ENCODE peak calls at places on chromosome 7, in nine cellular contexts. S is right lobe of liver, G is GM12878, X is stomach, B is prostate gland, O is NB4, D is sigmoid colon, P is A549, V is adrenal gland. A is an unnamed sample.

GRCh38 chr7:44289341-44290249 is 35.8 kb downstream of the CAMK2B start:
- DNase-seq in D (peak), X (peak), S (no peak), O (no peak), P (no peak), G (no peak), V (peak), B (no peak), A (no peak)

GRCh38 chr7:12670759-12671545 is 16.5 kb upstream of the ARL4A start:
- DNase-seq in G (no peak), O (peak), P (no peak), X (no peak), D (no peak), S (no peak), V (no peak), B (no peak), A (no peak)

GRCh38 chr7:21616796-21617436 is 74.1 kb downstream of the DNAH11 start:
- DNase-seq in O (no peak), D (no peak), P (peak), B (no peak), X (no peak), V (no peak), S (no peak), G (no peak), A (peak)

GRCh38 chr7:98398567-98399372 is 2.1 kb downstream of the BAIAP2L1 start:
- DNase-seq in D (no peak), B (peak), X (no peak), O (no peak), P (no peak), G (no peak), S (peak), V (no peak), A (no peak)

GRCh38 chr7:26379711-26380110 is 88.0 kb downstream of the SNX10 start:
- DNase-seq in B (no peak), P (no peak), V (no peak), O (no peak), X (no peak), D (no peak), S (no peak), G (no peak), A (no peak)

GRCh38 chr7:27459021-27459728 is 203.5 kb downstream of the HIBADH start:
- DNase-seq in V (peak), G (no peak), P (no peak), X (no peak), O (no peak), S (no peak), B (no peak), D (peak), A (no peak)

GRCh38 chr7:111091623-111092370 is 870 bp downstream of the LRRN3 start:
- DNase-seq in P (no peak), V (no peak), D (no peak), S (no peak), B (no peak), G (no peak), X (no peak), O (no peak), A (no peak)

GRCh38 chr7:84055904-84056615 is 138.5 kb downstream of the SEMA3A start:
- DNase-seq in P (no peak), B (no peak), S (no peak), O (no peak), X (no peak), D (no peak), G (no peak), V (no peak), A (no peak)

GRCh38 chr7:132526111-132526741 is 50.0 kb downstream of the PLXNA4 start:
- DNase-seq in O (no peak), B (no peak), G (no peak), X (no peak), P (no peak), D (no peak), S (no peak), V (no peak), A (no peak)

GRCh38 chr7:13035233-13035632 is 347.8 kb downstream of the ARL4A start:
- DNase-seq in S (no peak), V (no peak), O (peak), D (no peak), B (no peak), P (no peak), G (no peak), X (no peak), A (no peak)

GRCh38 chr7:22662490-22663145 is 64.4 kb upstream of the IL6 start:
- DNase-seq in O (no peak), G (no peak), D (no peak), B (no peak), X (no peak), P (no peak), S (no peak), V (no peak), A (no peak)

GRCh38 chr7:101486764-101487458 is 124.2 kb downstream of the COL26A1 start:
- DNase-seq in X (no peak), V (no peak), B (no peak), D (no peak), P (no peak), G (no peak), S (peak), O (no peak), A (no peak)

GRCh38 chr7:158301221-158301620 is 286.4 kb downstream of the PTPRN2 start:
- DNase-seq in D (no peak), B (no peak), G (no peak), P (no peak), S (no peak), V (no peak), O (no peak), X (peak), A (no peak)

GRCh38 chr7:69599211-69599878 is 1.1 kb downstream of the AUTS2 start:
- DNase-seq in V (no peak), O (peak), X (no peak), S (no peak), P (peak), G (no peak), B (no peak), D (peak), A (peak)

GRCh38 chr7:106278695-106279094 is 6.1 kb downstream of the NAMPT start:
- DNase-seq in X (no peak), P (no peak), D (no peak), B (no peak), O (no peak), V (no peak), S (no peak), G (no peak), A (no peak)

GRCh38 chr7:93036807-93037206 is 81.0 kb downstream of the SAMD9 start:
- DNase-seq in V (no peak), B (no peak), G (peak), D (no peak), P (no peak), O (no peak), X (no peak), S (no peak), A (no peak)

GRCh38 chr7:945556-946255 is 8.8 kb downstream of the ADAP1 start:
- DNase-seq in X (peak), S (peak), V (no peak), P (no peak), B (peak), G (no peak), D (peak), O (no peak), A (no peak)

GRCh38 chr7:610531-611280 is 91.1 kb upstream of the PDGFA start:
- DNase-seq in X (no peak), V (peak), P (no peak), O (no peak), D (no peak), B (no peak), S (no peak), G (no peak), A (no peak)

GRCh38 chr7:129066290-129067131 is 11.6 kb upstream of the TNPO3 start:
- DNase-seq in X (no peak), V (peak), B (no peak), G (no peak), D (no peak), O (peak), P (peak), S (no peak), A (peak)

GRCh38 chr7:154480817-154481216 is 428.6 kb downstream of the DPP6 start:
- DNase-seq in X (no peak), V (no peak), B (no peak), O (no peak), P (no peak), G (no peak), D (no peak), S (no peak), A (no peak)

GRCh38 chr7:1223196-1224092 is 9.2 kb upstream of the UNCX start:
- DNase-seq in O (peak), G (no peak), P (no peak), S (no peak), D (no peak), B (no peak), X (no peak), V (no peak), A (no peak)

GRCh38 chr7:116911799-116912198 is 41.5 kb upstream of the ST7 start:
- DNase-seq in V (no peak), X (no peak), S (no peak), O (no peak), D (no peak), G (no peak), B (no peak), P (no peak), A (no peak)

GRCh38 chr7:155145477-155146255 is 75.5 kb downstream of the HTR5A start:
- DNase-seq in O (no peak), X (no peak), D (no peak), S (no peak), B (no peak), G (no peak), V (no peak), P (no peak), A (no peak)

GRCh38 chr7:130884437-130885417 is 150.7 kb upstream of the KLF14 start:
- DNase-seq in O (no peak), X (no peak), V (no peak), B (no peak), D (no peak), S (no peak), G (no peak), P (no peak), A (no peak)

GRCh38 chr7:50205011-50205410 is 99.5 kb upstream of the IKZF1 start:
- DNase-seq in D (no peak), O (no peak), G (no peak), S (no peak), X (no peak), V (no peak), B (no peak), P (no peak), A (no peak)

GRCh38 chr7:75616421-75617167 is 122.1 kb downstream of the HIP1 start:
- DNase-seq in X (no peak), S (no peak), G (no peak), V (no peak), O (peak), P (no peak), B (no peak), D (no peak), A (no peak)

GRCh38 chr7:75614390-75614789 is 122.3 kb downstream of the SPDYE5 start:
- DNase-seq in B (no peak), O (peak), X (no peak), P (no peak), V (no peak), G (no peak), S (no peak), D (no peak), A (no peak)

GRCh38 chr7:75613351-75613750 is 121.2 kb downstream of the SPDYE5 start:
- DNase-seq in O (peak), P (no peak), B (no peak), X (no peak), V (no peak), S (no peak), D (no peak), G (no peak), A (no peak)

GRCh38 chr7:75608451-75609122 is 116.5 kb downstream of the SPDYE5 start:
- DNase-seq in B (no peak), G (no peak), O (no peak), D (no peak), P (no peak), V (no peak), X (no peak), S (no peak), A (no peak)

GRCh38 chr7:75611557-75612178 is 119.5 kb downstream of the SPDYE5 start:
- DNase-seq in D (peak), V (peak), S (peak), X (peak), B (peak), P (no peak), G (no peak), O (peak), A (peak)
- TF ChIP-seq POLR2A in D (no peak), V (peak), S (peak), X (no peak), B (no peak), P (no peak), G (no peak), O (no peak), A (peak)

DNA sequence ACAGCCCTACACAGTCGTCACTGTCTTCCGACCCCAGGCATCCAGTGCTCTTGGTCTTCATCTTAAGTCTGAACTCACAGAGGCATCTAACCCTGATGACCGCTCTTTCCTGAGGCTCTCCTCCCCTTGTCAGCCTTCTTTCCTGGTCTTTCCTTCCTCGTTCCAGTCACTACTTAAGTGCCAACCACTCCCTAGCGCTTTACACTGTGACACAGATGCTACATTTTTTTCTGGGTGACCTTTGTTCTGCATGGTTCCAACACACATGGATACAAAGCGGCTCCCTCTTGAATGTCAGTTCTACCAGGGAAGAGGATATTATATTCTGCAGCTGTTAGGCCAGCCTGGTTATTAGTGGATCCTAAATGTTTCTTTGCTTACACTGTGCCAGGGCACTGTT is 12.7 kb downstream of the YWHAG start:
- DNase-seq in B (no peak), O (no peak), D (peak), X (peak), V (no peak), P (no peak), S (no peak), G (no peak), A (no peak)
- TF ChIP-seq POLR2A in B (no peak), O (no peak), D (no peak), X (no peak), V (no peak), P (no peak), S (no peak), G (no peak), A (no peak)

GRCh38 chr7:138127996-138128395 is 51.7 kb downstream of the AKR1D1 start:
- DNase-seq in D (no peak), O (no peak), G (no peak), S (no peak), P (no peak), V (no peak), X (no peak), B (no peak), A (no peak)
- TF ChIP-seq POLR2A in D (no peak), O (no peak), G (no peak), S (no peak), P (no peak), V (no peak), X (no peak), B (no peak), A (no peak)

GRCh38 chr7:2354173-2355078 is at the start of gene EIF3B:
- DNase-seq in B (peak), P (peak), D (peak), O (peak), S (peak), X (peak), G (peak), V (peak), A (peak)
- TF ChIP-seq POLR2A in B (peak), P (peak), D (no peak), O (peak), S (peak), X (no peak), G (peak), V (peak), A (peak)

A was measured in H54.